ENCODE peak calls at places on chromosome 15, in five cellular contexts. Z is mucosa of gallbladder; V is Peyer's patch; Y is CD8-positive, alpha-beta memory T cell; G is HT1080. D is an unnamed sample.

GRCh38 chr15:38647683-38648082 is 83.1 kb upstream of the RASGRP1 start:
- DNase-seq in G (no peak), Y (no peak), V (no peak), Z (no peak), D (no peak)

GRCh38 chr15:31805090-31805662 is 225.1 kb upstream of the CHRNA7 start:
- DNase-seq in V (no peak), Z (no peak), Y (no peak), G (no peak), D (no peak)

GRCh38 chr15:100206643-100207042 is 135.1 kb downstream of the ADAMTS17 start:
- DNase-seq in Y (no peak), G (no peak), V (no peak), Z (no peak), D (no peak)

GRCh38 chr15:100457201-100457600 is 71.5 kb downstream of the CERS3 start:
- DNase-seq in G (no peak), Y (no peak), V (no peak), Z (no peak), D (no peak)

GRCh38 chr15:39323706-39324105 is 257.2 kb upstream of the THBS1 start:
- DNase-seq in G (no peak), V (no peak), Z (no peak), Y (no peak), D (no peak)

GRCh38 chr15:100842756-100843730 is 36.6 kb upstream of the ALDH1A3 start:
- DNase-seq in Y (no peak), G (no peak), V (no peak), Z (no peak), D (no peak)

GRCh38 chr15:99106417-99107220 is 1.7 kb downstream of the SYNM start:
- DNase-seq in V (no peak), Z (peak; percentile 39), Y (peak; percentile 33), G (no peak), D (no peak)

GRCh38 chr15:82911458-82911857 is 41.1 kb downstream of the HOMER2 start:
- DNase-seq in V (no peak), Z (no peak), Y (no peak), G (no peak), D (no peak)

GRCh38 chr15:58924326-58924725 is 9.2 kb downstream of the SLTM start:
- DNase-seq in G (no peak), Z (no peak), Y (no peak), V (no peak), D (no peak)

GRCh38 chr15:63063164-63063756 is 20.7 kb downstream of the TPM1 start:
- DNase-seq in Y (no peak), G (no peak), V (no peak), Z (no peak), D (no peak)

GRCh38 chr15:85397151-85397550 is 16.7 kb downstream of the AKAP13 start:
- DNase-seq in Z (no peak), Y (no peak), G (no peak), V (no peak), D (no peak)

GRCh38 chr15:70109982-70110381 is 12.3 kb upstream of the TLE3 start:
- DNase-seq in Y (no peak), V (no peak), Z (no peak), G (no peak), D (no peak)

GRCh38 chr15:52100807-52101206 is 11.8 kb downstream of the BCL2L10 start:
- DNase-seq in G (peak; percentile 88), Z (peak; percentile 86), V (peak; percentile 46), Y (no peak), D (no peak)

GRCh38 chr15:42163947-42164550 is 7.6 kb upstream of the PLA2G4F start:
- DNase-seq in V (no peak), G (no peak), Y (no peak), Z (no peak), D (no peak)

GRCh38 chr15:82768414-82769081 is 37.3 kb downstream of the FSD2 start:
- DNase-seq in Z (no peak), V (no peak), G (peak; percentile 32), Y (no peak), D (no peak)

GRCh38 chr15:49082960-49083359 is 36.7 kb upstream of the SECISBP2L start:
- DNase-seq in G (no peak), V (no peak), Y (no peak), Z (no peak), D (no peak)

GRCh38 chr15:61831505-61831921 is 228.7 kb downstream of the VPS13C start:
- DNase-seq in G (no peak), Y (no peak), V (no peak), Z (no peak), D (no peak)

GRCh38 chr15:42144841-42145375 is 11.5 kb downstream of the PLA2G4F start:
- DNase-seq in Y (no peak), V (no peak), G (no peak), Z (no peak), D (no peak)

GRCh38 chr15:45023659-45024320 is 795 bp downstream of the SORD start:
- DNase-seq in Z (no peak), Y (no peak), V (no peak), G (peak; percentile 57), D (no peak)

GRCh38 chr15:48616216-48616615 is 29.3 kb downstream of the FBN1 start:
- DNase-seq in G (no peak), Y (no peak), Z (no peak), V (no peak), D (no peak)

GRCh38 chr15:73517566-73517965 is 74.6 kb downstream of the REC114 start:
- DNase-seq in Z (no peak), V (no peak), G (no peak), Y (no peak), D (no peak)

GRCh38 chr15:89088605-89089315 is 504 bp downstream of the ABHD2 start:
- DNase-seq in Z (peak; percentile 32), Y (no peak), V (no peak), G (no peak), D (peak; percentile 12)

GRCh38 chr15:69561071-69561784 is 108.6 kb downstream of the RPLP1 start:
- DNase-seq in G (no peak), Z (peak; percentile 53), V (no peak), Y (no peak), D (no peak)

GRCh38 chr15:75143738-75144334 is 57.8 kb upstream of the C15orf39 start:
- DNase-seq in Y (no peak), G (no peak), V (no peak), Z (no peak), D (no peak)

GRCh38 chr15:80990955-80991354 is 1.3 kb upstream of the MESD start:
- DNase-seq in V (no peak), Y (no peak), G (no peak), Z (no peak), D (no peak)

GRCh38 chr15:32676095-32676643 is 34.7 kb downstream of the SCG5 start:
- DNase-seq in Z (no peak), G (no peak), V (no peak), Y (no peak), D (no peak)

GRCh38 chr15:72116680-72117447 is 1.1 kb downstream of the MYO9A start:
- DNase-seq in V (peak; percentile 31), Z (peak; percentile 11), Y (no peak), G (peak; percentile 23), D (no peak)

GRCh38 chr15:66617137-66618090 is 51.6 kb upstream of the LCTL start:
- DNase-seq in Y (no peak), V (peak; percentile 22), G (peak; percentile 92), Z (peak; percentile 74), D (peak; percentile 5)

GRCh38 chr15:60781211-60781713 is 302.3 kb upstream of the ICE2 start:
- DNase-seq in Y (no peak), V (no peak), G (no peak), Z (no peak), D (no peak)

GRCh38 chr15:92780816-92781215 is 119.3 kb upstream of the CHD2 start:
- DNase-seq in V (no peak), G (no peak), Z (no peak), Y (no peak), D (no peak)

GRCh38 chr15:59170295-59170881 is 36.3 kb upstream of the LDHAL6B start:
- DNase-seq in V (no peak), Z (peak; percentile 65), Y (no peak), G (peak; percentile 91), D (no peak)

GRCh38 chr15:44598892-44599291 is 61.9 kb downstream of the EIF3J start:
- DNase-seq in V (no peak), Z (no peak), G (no peak), Y (no peak), D (no peak)

GRCh38 chr15:83982748-83983147 is 252.8 kb upstream of the GOLGA6L4 start:
- DNase-seq in V (no peak), Z (no peak), Y (no peak), G (no peak), D (no peak)

GRCh38 chr15:34436126-34436955 is 1.3 kb downstream of the GOLGA8A start:
- DNase-seq in G (no peak), Y (peak; percentile 35), V (no peak), Z (no peak), D (peak; percentile 32)

GRCh38 chr15:61220125-61220524 is 9.0 kb downstream of the RORA start:
- DNase-seq in Y (no peak), G (no peak), Z (no peak), V (no peak), D (no peak)

GRCh38 chr15:74825895-74826294 is 532 bp upstream of the CPLX3 start:
- DNase-seq in V (no peak), Z (no peak), Y (no peak), G (no peak), D (no peak)